ENCODE peak calls at places on chromosomes 4 and X, in seven cellular contexts. K, A, X, N, C, F and D are unnamed samples.

GRCh38 chrX:134628663-134629062 is 29.6 kb downstream of the PLAC1 start:
- ATAC-seq in K (no peak), A (no peak), X (no peak), N (peak), C (no peak), F (no peak), D (no peak)

GRCh38 chr4:140134780-140135179 is 19.2 kb downstream of the MAML3 start:
- ATAC-seq in K (no peak), A (no peak), X (no peak), N (no peak), C (no peak), F (no peak), D (no peak)

GRCh38 chrX:75623535-75623934 is 100.7 kb upstream of the ZDHHC15 start:
- ATAC-seq in K (no peak), A (no peak), X (no peak), N (no peak), C (no peak), F (no peak), D (no peak)

GRCh38 chr4:3786196-3786869 is 20.1 kb downstream of the ADRA2C start:
- ATAC-seq in K (no peak), A (peak), X (peak), N (peak), C (no peak), F (no peak), D (no peak)

GRCh38 chr4:7907142-7907541 is 32.5 kb downstream of the AFAP1 start:
- ATAC-seq in K (no peak), A (no peak), X (no peak), N (no peak), C (no peak), F (no peak), D (no peak)

GRCh38 chr4:110211007-110211769 is 12.8 kb upstream of the ELOVL6 start:
- ATAC-seq in K (peak), A (peak), X (no peak), N (peak), C (peak), F (peak), D (no peak)

GRCh38 chr4:176498857-176499256 is 179.1 kb downstream of the SPCS3 start:
- ATAC-seq in K (no peak), A (no peak), X (no peak), N (no peak), C (no peak), F (no peak), D (no peak)

GRCh38 chr4:20408596-20408995 is 156.9 kb downstream of the SLIT2 start:
- ATAC-seq in K (no peak), A (no peak), X (no peak), N (no peak), C (no peak), F (no peak), D (peak)

GRCh38 chr4:177016541-177017141 is 223.9 kb upstream of the VEGFC start:
- ATAC-seq in K (no peak), A (no peak), X (no peak), N (no peak), C (no peak), F (no peak), D (no peak)

GRCh38 chrX:94676285-94676684 is 1002.3 kb downstream of the FAM133A start:
- ATAC-seq in K (no peak), A (no peak), X (no peak), N (no peak), C (no peak), F (no peak), D (no peak)

GRCh38 chr4:71212216-71212615 is 126.6 kb upstream of the SLC4A4 start:
- ATAC-seq in K (no peak), A (no peak), X (peak), N (peak), C (no peak), F (no peak), D (no peak)